ENCODE peak calls at places on chromosomes 16 and 17, in ten cellular contexts. K is lung, C is GM23338, L is BJ, B is fibroblast of lung, S is cardiac muscle cell, U is RWPE2, X is adrenal gland, M is left lung, F is stomach. Q is an unnamed sample.

GRCh38 chr17:65553646-65554567 is 7.5 kb downstream of the AXIN2 start:
- DNase-seq in K (peak; percentile 54), C (no peak), L (no peak), B (no peak), S (peak; percentile 32), U (no peak), X (no peak), M (no peak), F (no peak), Q (no peak)

GRCh38 chr17:9211133-9211765 is 189.9 kb downstream of the NTN1 start:
- DNase-seq in K (no peak), C (no peak), L (no peak), B (no peak), S (no peak), U (peak; percentile 16), X (no peak), M (peak; percentile 38), F (no peak), Q (no peak)

GRCh38 chr16:60641067-60641466 is 1395.2 kb downstream of the CDH8 start:
- DNase-seq in K (no peak), C (no peak), L (no peak), B (peak; percentile 1), S (no peak), U (no peak), X (no peak), M (peak; percentile 58), F (no peak), Q (no peak)

GRCh38 chr16:71965223-71965622 is 35.0 kb downstream of the PKD1L3 start:
- DNase-seq in K (no peak), C (no peak), L (no peak), B (no peak), S (no peak), U (no peak), X (no peak), M (no peak), F (no peak), Q (no peak)

GRCh38 chr16:75627856-75628255 is 4.8 kb upstream of the ADAT1 start:
- DNase-seq in K (no peak), C (no peak), L (no peak), B (no peak), S (peak; percentile 85), U (no peak), X (no peak), M (no peak), F (no peak), Q (no peak)

GRCh38 chr17:41538565-41538991 is 10.5 kb upstream of the KRT19 start:
- DNase-seq in K (no peak), C (peak; percentile 35), L (no peak), B (no peak), S (peak; percentile 26), U (no peak), X (no peak), M (no peak), F (no peak), Q (no peak)

GRCh38 chr17:3796110-3796821 is 4.7 kb downstream of the ITGAE start:
- DNase-seq in K (no peak), C (no peak), L (no peak), B (no peak), S (no peak), U (no peak), X (no peak), M (no peak), F (peak; percentile 48), Q (no peak)

GRCh38 chr16:87017388-87018012 is 299.7 kb downstream of the C16orf95 start:
- DNase-seq in K (no peak), C (peak; percentile 62), L (peak; percentile 29), B (peak; percentile 85), S (peak; percentile 84), U (no peak), X (no peak), M (no peak), F (no peak), Q (no peak)

GRCh38 chr17:59830007-59830630 is 62.6 kb downstream of the TUBD1 start:
- DNase-seq in K (no peak), C (no peak), L (no peak), B (peak; percentile 53), S (peak; percentile 85), U (no peak), X (no peak), M (no peak), F (no peak), Q (no peak)

GRCh38 chr17:1413281-1413791 is 13.3 kb upstream of the YWHAE start:
- DNase-seq in K (peak; percentile 77), C (no peak), L (no peak), B (peak; percentile 91), S (peak; percentile 86), U (peak; percentile 69), X (peak; percentile 83), M (no peak), F (peak; percentile 89), Q (peak; percentile 85)

GRCh38 chr16:67027046-67027445 is 1.9 kb upstream of the CBFB start:
- DNase-seq in K (no peak), C (no peak), L (no peak), B (no peak), S (no peak), U (no peak), X (no peak), M (no peak), F (no peak), Q (no peak)

GRCh38 chr17:15920758-15921239 is 24.1 kb upstream of the ADORA2B start:
- DNase-seq in K (no peak), C (peak; percentile 17), L (peak; percentile 92), B (peak; percentile 91), S (peak; percentile 99), U (peak; percentile 88), X (no peak), M (no peak), F (no peak), Q (no peak)

GRCh38 chr16:67277999-67278772 is 1.1 kb upstream of the PLEKHG4 start:
- DNase-seq in K (no peak), C (peak; percentile 80), L (peak; percentile 45), B (peak; percentile 83), S (peak; percentile 72), U (no peak), X (peak; percentile 82), M (no peak), F (no peak), Q (no peak)

DNA sequence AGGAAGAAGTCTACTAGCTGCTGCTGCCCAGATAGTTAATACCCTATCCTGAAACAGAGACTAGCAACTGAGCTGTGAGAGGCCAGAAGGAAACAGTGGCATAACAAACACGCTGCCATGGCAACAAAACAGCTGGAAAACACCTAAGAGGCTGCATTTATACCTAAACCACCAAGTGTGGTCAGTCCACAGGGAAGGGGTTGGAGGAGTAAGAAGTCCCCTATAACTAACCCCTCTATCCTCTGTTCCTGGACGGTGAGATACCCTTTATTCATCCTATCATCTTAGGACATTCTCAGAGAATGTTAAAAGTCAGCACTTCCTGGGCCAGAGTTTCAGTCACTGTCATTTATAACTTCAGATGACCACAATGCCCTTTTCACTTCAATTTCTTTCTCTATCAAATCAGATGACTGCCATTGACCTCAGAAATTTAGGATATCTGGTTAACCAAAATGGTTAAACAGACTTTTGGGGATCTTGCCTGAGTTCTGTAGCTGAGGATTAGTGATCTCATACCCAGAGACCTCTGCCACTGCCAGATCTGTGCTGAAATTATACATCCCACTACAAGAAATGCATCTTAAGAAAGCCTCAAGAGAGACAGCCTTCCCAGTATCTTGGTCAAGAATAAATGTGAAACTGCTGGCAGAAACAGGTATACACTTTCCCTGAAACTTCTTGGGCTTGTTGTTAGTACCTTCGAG is 36.2 kb downstream of the STH start:
- DNase-seq in K (no peak), C (peak; percentile 35), L (no peak), B (no peak), S (no peak), U (no peak), X (no peak), M (no peak), F (no peak), Q (no peak)
- H3K36me3 ChIP-seq in K (peaks cover 63% of the 10 kb centered on the region), C (peaks cover 71% of the 10 kb centered on the region), L (peaks cover 54% of the 10 kb centered on the region), B (peaks cover 23% of the 10 kb centered on the region), S (peaks cover 92% of the 10 kb centered on the region), U (peaks cover 99% of the 10 kb centered on the region), X (peaks cover 94% of the 10 kb centered on the region), M (peaks cover 100% of the 10 kb centered on the region), F (peaks cover 100% of the 10 kb centered on the region), Q (peaks cover 100% of the 10 kb centered on the region)

GRCh38 chr17:19897108-19897854 is 29.5 kb upstream of the ULK2 start:
- DNase-seq in K (peak; percentile 59), C (no peak), L (no peak), B (peak; percentile 38), S (peak; percentile 45), U (no peak), X (peak; percentile 57), M (no peak), F (peak; percentile 61), Q (peak; percentile 48)
- H3K4me3 ChIP-seq in K (no peak overlapping the region), C (no peak overlapping the region), L (no peak overlapping the region), B (no peak overlapping the region), S (no peak overlapping the region), U (no peak overlapping the region), X (no peak overlapping the region), M (no peak overlapping the region), F (no peak overlapping the region), Q (no peak overlapping the region)

GRCh38 chr17:31877911-31878702 is 19.1 kb upstream of the COPRS start:
- DNase-seq in K (no peak), C (no peak), L (no peak), B (peak; percentile 38), S (no peak), U (no peak), X (no peak), M (no peak), F (no peak), Q (no peak)
- H3K36me3 ChIP-seq in K (peaks cover 37% of the 10 kb centered on the region), C (peaks cover 75% of the 10 kb centered on the region), L (peaks cover 16% of the 10 kb centered on the region), B (peaks cover 7% of the 10 kb centered on the region), S (peaks cover 51% of the 10 kb centered on the region), U (peaks cover 87% of the 10 kb centered on the region), X (peaks cover 91% of the 10 kb centered on the region), M (peaks cover 100% of the 10 kb centered on the region), F (peaks cover 100% of the 10 kb centered on the region), Q (peaks cover 100% of the 10 kb centered on the region)

GRCh38 chr17:6346387-6346786 is 88.5 kb downstream of the AIPL1 start:
- DNase-seq in K (no peak), C (no peak), L (no peak), B (no peak), S (no peak), U (no peak), X (no peak), M (no peak), F (no peak), Q (no peak)

GRCh38 chr17:6347776-6348175 is 87.1 kb downstream of the AIPL1 start:
- DNase-seq in K (no peak), C (no peak), L (no peak), B (no peak), S (no peak), U (no peak), X (no peak), M (no peak), F (no peak), Q (no peak)

GRCh38 chr17:6346986-6347385 is 87.9 kb downstream of the AIPL1 start:
- DNase-seq in K (no peak), C (no peak), L (no peak), B (no peak), S (no peak), U (no peak), X (no peak), M (no peak), F (no peak), Q (no peak)

GRCh38 chr17:6343736-6344135 is 91.2 kb downstream of the AIPL1 start:
- DNase-seq in K (no peak), C (no peak), L (no peak), B (no peak), S (no peak), U (no peak), X (no peak), M (no peak), F (no peak), Q (no peak)

DNA sequence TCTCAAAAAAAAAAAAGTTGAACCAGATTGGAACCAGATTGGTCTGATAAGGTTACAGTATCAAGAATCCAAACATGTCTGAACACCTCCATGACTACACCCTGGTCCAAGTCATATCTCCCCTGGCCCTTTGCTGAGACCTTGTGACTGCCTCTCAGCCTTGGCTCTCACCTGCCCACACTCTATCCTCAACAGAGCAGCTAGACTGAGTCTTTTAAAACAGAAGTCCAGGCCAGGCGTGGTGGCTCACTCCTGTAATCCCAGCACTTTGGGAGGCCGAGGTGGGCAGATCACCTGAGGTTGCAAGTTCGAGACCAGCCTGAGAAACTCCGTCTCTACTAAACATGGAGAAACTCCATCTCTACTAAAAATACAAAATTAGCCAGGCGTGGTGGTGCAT is 91.7 kb downstream of the AIPL1 start:
- DNase-seq in K (no peak), C (no peak), L (no peak), B (no peak), S (no peak), U (no peak), X (no peak), M (no peak), F (no peak), Q (no peak)
- H3K4me3 ChIP-seq in K (no peak overlapping the region), C (no peak overlapping the region), L (no peak overlapping the region), B (no peak overlapping the region), S (no peak overlapping the region), U (no peak overlapping the region), X (no peak overlapping the region), M (no peak overlapping the region), F (no peak overlapping the region), Q (no peak overlapping the region)

Q was measured in heart right ventricle.